ENCODE peak calls at places on chromosome 17, in nine cellular contexts. Y is NCI-H1417, Z is EL, K is ACHN, O is transverse colon, B is sciatic nerve, P is body of pancreas, X is BE2C, N is dorsolateral prefrontal cortex. U is an unnamed sample.

GRCh38 chr17:75504347-75505151 is 10.8 kb downstream of the CASKIN2 start:
- DNase-seq in Y (peak), Z (no peak), K (peak), O (peak), B (no peak), P (peak), X (peak), N (no peak), U (peak)

GRCh38 chr17:19398301-19399181 is 11.6 kb upstream of the MFAP4 start:
- DNase-seq in Y (peak), Z (peak), K (no peak), O (peak), B (peak), P (no peak), X (no peak), N (no peak), U (no peak)

GRCh38 chr17:59493867-59494266 is 71.5 kb upstream of the DHX40 start:
- DNase-seq in Y (no peak), Z (no peak), K (no peak), O (no peak), B (no peak), P (no peak), X (no peak), N (no peak), U (no peak)

GRCh38 chr17:44203731-44204452 is 4.2 kb upstream of the ATXN7L3 start:
- DNase-seq in Y (peak), Z (peak), K (peak), O (peak), B (no peak), P (no peak), X (peak), N (no peak), U (peak)

GRCh38 chr17:78231991-78232759 is 744 bp downstream of the TMEM235 start:
- DNase-seq in Y (no peak), Z (no peak), K (no peak), O (no peak), B (no peak), P (no peak), X (no peak), N (no peak), U (no peak)

GRCh38 chr17:27824745-27825144 is 24.4 kb upstream of the NOS2 start:
- DNase-seq in Y (no peak), Z (no peak), K (no peak), O (no peak), B (no peak), P (no peak), X (no peak), N (no peak), U (no peak)

GRCh38 chr17:9434502-9435113 is 141.0 kb downstream of the STX8 start:
- DNase-seq in Y (no peak), Z (no peak), K (no peak), O (no peak), B (no peak), P (no peak), X (no peak), N (no peak), U (no peak)

GRCh38 chr17:76131061-76131691 is 9.9 kb downstream of the FOXJ1 start:
- DNase-seq in Y (no peak), Z (no peak), K (no peak), O (no peak), B (no peak), P (no peak), X (no peak), N (no peak), U (no peak)

GRCh38 chr17:78143214-78144145 is 2.7 kb upstream of the C17orf99 start:
- DNase-seq in Y (no peak), Z (no peak), K (no peak), O (no peak), B (no peak), P (peak), X (no peak), N (no peak), U (no peak)

GRCh38 chr17:49817993-49818392 is 29.5 kb downstream of the KAT7 start:
- DNase-seq in Y (no peak), Z (no peak), K (no peak), O (no peak), B (no peak), P (no peak), X (no peak), N (no peak), U (peak)

GRCh38 chr17:76995352-76996105 is 127.3 kb downstream of the MGAT5B start:
- DNase-seq in Y (peak), Z (no peak), K (no peak), O (no peak), B (no peak), P (no peak), X (no peak), N (no peak), U (no peak)

GRCh38 chr17:42844271-42844670 is at the start of gene AOC2:
- DNase-seq in Y (no peak), Z (no peak), K (no peak), O (no peak), B (no peak), P (no peak), X (no peak), N (no peak), U (no peak)

U was measured in effector memory CD8-positive, alpha-beta T cell.